ENCODE peak calls at places on chromosome 3, in four cellular contexts. One of them, this sample, is unnamed.
A peak's percentile ranks its signal among the peaks of the same experiment; 100 is the strongest.

GRCh38 chr3:15667484-15667883 is 65.9 kb downstream of the BTD start:
- DNase-seq in HepG2: no peak
- DNase-seq in K562: no peak
- DNase-seq in SK-N-SH: no peak
- DNase-seq in this sample: peak; percentile 45

GRCh38 chr3:122916084-122916483 is 111.5 kb downstream of the SEMA5B start:
- DNase-seq in HepG2: no peak
- DNase-seq in SK-N-SH: no peak
- DNase-seq in K562: no peak
- DNase-seq in this sample: no peak

GRCh38 chr3:42732196-42732828 is 29.7 kb upstream of the HHATL start:
- DNase-seq in SK-N-SH: no peak
- DNase-seq in HepG2: peak; percentile 96
- DNase-seq in K562: no peak
- DNase-seq in this sample: no peak

GRCh38 chr3:155646554-155647189 is 98.2 kb downstream of the PLCH1 start:
- DNase-seq in HepG2: peak; percentile 42
- DNase-seq in SK-N-SH: no peak
- DNase-seq in K562: no peak
- DNase-seq in this sample: no peak

GRCh38 chr3:128987701-128988100 is 6.2 kb downstream of the CFAP92 start:
- DNase-seq in HepG2: no peak
- DNase-seq in K562: no peak
- DNase-seq in SK-N-SH: no peak
- DNase-seq in this sample: no peak

GRCh38 chr3:191253089-191253799 is 54.2 kb downstream of the OSTN start:
- DNase-seq in SK-N-SH: no peak
- DNase-seq in HepG2: no peak
- DNase-seq in K562: no peak
- DNase-seq in this sample: peak; percentile 35

GRCh38 chr3:175704366-175705041 is 845.4 kb downstream of the NAALADL2 start:
- DNase-seq in HepG2: no peak
- DNase-seq in SK-N-SH: no peak
- DNase-seq in K562: no peak
- DNase-seq in this sample: no peak

GRCh38 chr3:12193485-12194165 is 34.9 kb upstream of the TIMP4 start:
- DNase-seq in HepG2: peak; percentile 52
- DNase-seq in SK-N-SH: no peak
- DNase-seq in K562: peak; percentile 36
- DNase-seq in this sample: peak; percentile 75

GRCh38 chr3:136949146-136949545 is 8.6 kb upstream of the IL20RB start:
- DNase-seq in SK-N-SH: no peak
- DNase-seq in K562: no peak
- DNase-seq in HepG2: no peak
- DNase-seq in this sample: no peak

GRCh38 chr3:46576899-46577298 is 10.8 kb upstream of the LRRC2 start:
- DNase-seq in HepG2: no peak
- DNase-seq in K562: no peak
- DNase-seq in SK-N-SH: no peak
- DNase-seq in this sample: no peak
- TF ChIP-seq ZBTB33 in HepG2: no peak
- TF ChIP-seq ZBTB33 in K562: no peak
- TF ChIP-seq ZBTB33 in SK-N-SH: no peak
- TF ChIP-seq ZBTB33 in this sample: no peak

GRCh38 chr3:127304121-127304744 is 16.4 kb upstream of the PRR20G start:
- DNase-seq in SK-N-SH: peak; percentile 80
- DNase-seq in HepG2: peak; percentile 69
- DNase-seq in K562: peak; percentile 8
- DNase-seq in this sample: no peak

DNA sequence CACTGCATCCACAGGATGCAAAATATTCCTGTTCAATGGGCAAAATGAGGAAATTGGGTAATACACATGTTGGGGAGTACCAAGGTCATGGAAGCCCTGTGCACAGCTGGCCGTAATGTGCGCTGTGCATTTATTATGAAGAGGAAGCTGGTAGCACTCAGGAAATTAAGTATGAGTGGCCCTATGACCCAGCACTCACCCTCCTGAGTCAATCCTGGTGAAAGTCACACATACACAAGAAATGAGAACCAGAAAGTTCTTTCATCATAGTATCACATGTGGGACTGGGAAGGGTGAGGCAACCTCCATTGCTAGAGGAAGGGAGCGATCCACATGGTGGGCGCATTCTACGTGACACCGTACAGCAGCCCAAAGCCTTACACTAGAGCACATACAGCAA is 11.4 kb upstream of the PRR20G start:
- DNase-seq in K562: no peak
- DNase-seq in HepG2: no peak
- DNase-seq in SK-N-SH: no peak
- DNase-seq in this sample: no peak
- TF ChIP-seq TAF1 in K562: no peak
- TF ChIP-seq TAF1 in HepG2: no peak
- TF ChIP-seq TAF1 in SK-N-SH: no peak
- TF ChIP-seq TAF1 in this sample: no peak

GRCh38 chr3:184491011-184491576 is 70.5 kb upstream of the EPHB3 start:
- DNase-seq in SK-N-SH: no peak
- DNase-seq in K562: no peak
- DNase-seq in HepG2: no peak
- DNase-seq in this sample: no peak
- TF ChIP-seq ZBTB33 in SK-N-SH: no peak
- TF ChIP-seq ZBTB33 in K562: no peak
- TF ChIP-seq ZBTB33 in HepG2: no peak
- TF ChIP-seq ZBTB33 in this sample: no peak

GRCh38 chr3:4977001-4977888 is 2.0 kb upstream of the BHLHE40 start:
- DNase-seq in HepG2: peak; percentile 84
- DNase-seq in SK-N-SH: peak; percentile 60
- DNase-seq in K562: peak; percentile 91
- DNase-seq in this sample: peak; percentile 89
- TF ChIP-seq TAF1 in HepG2: no peak
- TF ChIP-seq TAF1 in SK-N-SH: no peak
- TF ChIP-seq TAF1 in K562: peak; percentile 74
- TF ChIP-seq TAF1 in this sample: peak; percentile 68

DNA sequence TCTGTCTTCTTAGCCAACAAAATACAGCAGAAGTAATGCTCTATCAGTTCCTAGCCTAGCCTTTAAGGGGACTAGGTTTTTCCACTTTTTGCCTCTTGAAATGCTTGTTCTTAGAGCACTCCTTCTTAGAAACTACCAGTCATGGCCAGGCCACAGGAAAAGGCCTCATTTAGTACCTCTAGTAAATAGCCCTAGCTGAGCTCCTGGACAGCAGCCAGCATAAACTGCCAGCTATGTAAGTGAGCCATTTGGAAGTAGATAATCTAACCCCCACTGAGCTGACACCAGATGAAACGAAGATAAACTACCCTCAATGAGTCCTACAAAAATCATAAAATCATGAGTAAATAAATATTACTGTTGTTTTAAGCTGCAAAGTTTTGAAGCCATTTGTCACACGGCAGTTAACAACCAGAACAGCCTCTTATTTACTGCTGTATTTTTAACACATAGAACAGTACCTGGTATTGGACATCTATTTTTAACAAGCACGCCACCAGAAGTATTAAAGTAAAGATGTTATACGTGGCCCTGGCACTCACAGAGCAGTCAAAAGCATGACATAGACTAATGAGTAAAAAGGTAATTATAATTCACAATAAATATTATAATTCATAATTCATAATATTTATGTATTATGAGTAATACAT is 12.0 kb downstream of the TBC1D5 start:
- DNase-seq in K562: peak; percentile 86
- DNase-seq in HepG2: peak; percentile 15
- DNase-seq in SK-N-SH: no peak
- DNase-seq in this sample: no peak
- TF ChIP-seq ZBTB33 in K562: no peak
- TF ChIP-seq ZBTB33 in HepG2: no peak
- TF ChIP-seq ZBTB33 in SK-N-SH: no peak
- TF ChIP-seq ZBTB33 in this sample: no peak

This sample was measured in GM12878.